ENCODE peak calls at places on chromosome 14, in ten cellular contexts. T is transverse colon, M is fibroblast of villous mesenchyme, F is choroid plexus epithelial cell, Y is dorsolateral prefrontal cortex, A is GM12864, G is lower leg skin, S is colonic mucosa, X is bronchial epithelial cell, B is psoas muscle. U is an unnamed sample.

GRCh38 chr14:69325086-69325485 is 65.1 kb downstream of the GALNT16 start:
- DNase-seq in S (no peak), B (no peak), G (no peak), Y (no peak), F (no peak), M (no peak), A (no peak), T (no peak), X (no peak), U (no peak)

GRCh38 chr14:55843718-55844403 is 263.9 kb downstream of the KTN1 start:
- DNase-seq in T (no peak), S (no peak), F (peak), Y (no peak), A (no peak), M (no peak), X (peak), G (no peak), B (no peak), U (no peak)

GRCh38 chr14:57737598-57737997 is 128.3 kb downstream of the SLC35F4 start:
- DNase-seq in M (no peak), G (no peak), Y (no peak), X (no peak), A (no peak), S (no peak), F (no peak), B (no peak), T (no peak), U (no peak)

GRCh38 chr14:54329082-54329695 is 67.6 kb upstream of the CDKN3 start:
- DNase-seq in A (no peak), S (peak), G (no peak), F (peak), B (peak), M (peak), T (peak), X (peak), Y (peak), U (no peak)

GRCh38 chr14:22400590-22401259 is 188.3 kb downstream of the DAD1 start:
- DNase-seq in S (no peak), A (no peak), Y (no peak), F (peak), T (no peak), G (no peak), M (no peak), B (no peak), X (no peak), U (no peak)

GRCh38 chr14:52553002-52553670 is 500 bp downstream of the GPR137C start:
- DNase-seq in M (peak), A (no peak), T (peak), Y (peak), F (peak), B (peak), G (peak), S (peak), X (no peak), U (no peak)

GRCh38 chr14:76473381-76474263 is 97.7 kb downstream of the ESRRB start:
- DNase-seq in S (no peak), G (no peak), T (no peak), F (peak), B (peak), X (peak), A (no peak), M (peak), Y (no peak), U (no peak)

GRCh38 chr14:61153436-61153835 is 127.7 kb downstream of the TMEM30B start:
- DNase-seq in A (no peak), G (no peak), B (no peak), T (no peak), S (no peak), Y (no peak), X (no peak), F (peak), M (no peak), U (no peak)

GRCh38 chr14:24434676-24435075 is 4.9 kb downstream of the KHNYN start:
- DNase-seq in G (no peak), M (no peak), X (no peak), T (no peak), Y (no peak), S (no peak), A (no peak), F (no peak), B (no peak), U (no peak)

GRCh38 chr14:78947681-78948080 is 777.5 kb downstream of the NRXN3 start:
- DNase-seq in S (no peak), A (no peak), X (no peak), Y (no peak), F (no peak), M (no peak), B (no peak), G (no peak), T (no peak), U (no peak)

GRCh38 chr14:80618751-80619329 is 322.7 kb downstream of the CEP128 start:
- DNase-seq in T (no peak), Y (no peak), F (no peak), G (no peak), S (no peak), A (no peak), M (peak), B (no peak), X (no peak), U (no peak)

GRCh38 chr14:69693823-69694729 is 72.9 kb upstream of the SRSF5 start:
- DNase-seq in G (no peak), X (peak), M (no peak), B (no peak), F (no peak), S (peak), Y (no peak), T (peak), A (no peak), U (no peak)

GRCh38 chr14:77058785-77059184 is 30.3 kb upstream of the IRF2BPL start:
- DNase-seq in B (no peak), Y (no peak), F (no peak), M (no peak), S (no peak), G (no peak), A (no peak), X (no peak), T (no peak), U (no peak)

GRCh38 chr14:30005114-30005698 is 77.6 kb upstream of the PRKD1 start:
- DNase-seq in X (peak), A (peak), M (peak), F (peak), G (no peak), B (no peak), T (no peak), Y (no peak), S (no peak), U (peak)

GRCh38 chr14:102095871-102096568 is 9.2 kb upstream of the HSP90AA1 start:
- DNase-seq in M (no peak), F (peak), G (no peak), A (no peak), X (no peak), S (no peak), B (no peak), Y (no peak), T (no peak), U (no peak)

GRCh38 chr14:77923131-77923933 is 123.4 kb downstream of the ADCK1 start:
- DNase-seq in F (no peak), B (no peak), G (no peak), A (no peak), X (no peak), M (no peak), Y (no peak), S (no peak), T (no peak), U (no peak)

DNA sequence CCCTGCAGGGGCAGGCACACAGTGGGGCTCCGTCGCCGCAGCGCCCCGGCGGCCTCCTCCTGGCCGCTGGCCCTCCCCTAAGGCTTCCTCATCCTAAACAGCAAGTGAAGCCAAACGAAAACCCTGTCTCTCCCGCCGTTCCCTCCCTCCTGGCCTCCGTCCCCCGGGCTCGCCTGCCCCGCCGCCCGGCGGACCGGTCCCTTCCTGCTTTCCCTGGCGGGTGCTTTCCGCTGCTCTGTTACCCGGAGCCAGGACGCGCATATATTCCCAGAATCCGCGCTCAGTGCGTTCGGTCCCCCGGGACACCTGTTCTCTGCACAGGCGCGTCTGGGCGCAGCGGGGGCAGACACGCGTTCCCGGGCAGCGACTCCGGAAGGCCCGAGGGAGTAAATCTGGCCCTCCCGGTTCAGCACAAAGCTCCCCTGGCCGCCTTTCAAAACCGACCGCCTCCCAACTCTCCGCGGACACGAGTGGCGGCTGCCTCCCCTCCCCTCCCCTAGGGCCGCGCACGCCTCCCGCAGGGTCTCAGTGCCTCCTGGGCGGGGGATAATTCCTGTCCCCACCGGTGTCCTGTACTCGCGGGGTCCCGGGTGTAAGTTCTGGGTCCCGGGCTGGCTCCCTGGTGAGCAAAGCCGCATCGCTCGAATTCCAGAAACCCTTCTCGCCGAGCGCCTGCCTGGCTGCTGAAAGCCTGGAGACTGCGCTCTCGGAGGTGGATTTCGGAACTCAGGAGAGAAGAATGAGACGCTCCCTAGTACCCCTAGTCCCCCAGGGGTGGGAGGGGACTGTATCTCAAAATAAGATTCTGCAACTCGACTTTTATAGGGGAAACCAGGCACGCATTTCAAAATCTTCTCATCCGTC is 21.4 kb upstream of the CEP170B start:
- DNase-seq in G (no peak), X (no peak), S (no peak), T (no peak), A (no peak), F (peak), M (no peak), B (no peak), Y (peak), U (no peak)
- H3K4me3 ChIP-seq in G (peak), X (no peak), S (no peak), T (peak), A (no peak), F (peak), M (no peak), B (peak), Y (peak), U (no peak)

GRCh38 chr14:62303437-62303836 is 541.2 kb downstream of the SNAPC1 start:
- DNase-seq in T (no peak), F (no peak), Y (no peak), A (no peak), M (no peak), G (no peak), S (no peak), B (no peak), X (no peak), U (no peak)

GRCh38 chr14:62308927-62309326 is 546.7 kb downstream of the SNAPC1 start:
- DNase-seq in Y (no peak), A (no peak), S (no peak), X (no peak), G (no peak), B (no peak), F (no peak), M (no peak), T (no peak), U (no peak)

GRCh38 chr14:62304172-62304571 is 542.0 kb downstream of the SNAPC1 start:
- DNase-seq in S (no peak), X (no peak), G (no peak), B (no peak), M (no peak), Y (no peak), A (no peak), T (no peak), F (no peak), U (no peak)

GRCh38 chr14:62308316-62308715 is 546.1 kb downstream of the SNAPC1 start:
- DNase-seq in M (no peak), B (no peak), A (no peak), S (no peak), X (no peak), Y (no peak), F (no peak), G (no peak), T (no peak), U (no peak)

DNA sequence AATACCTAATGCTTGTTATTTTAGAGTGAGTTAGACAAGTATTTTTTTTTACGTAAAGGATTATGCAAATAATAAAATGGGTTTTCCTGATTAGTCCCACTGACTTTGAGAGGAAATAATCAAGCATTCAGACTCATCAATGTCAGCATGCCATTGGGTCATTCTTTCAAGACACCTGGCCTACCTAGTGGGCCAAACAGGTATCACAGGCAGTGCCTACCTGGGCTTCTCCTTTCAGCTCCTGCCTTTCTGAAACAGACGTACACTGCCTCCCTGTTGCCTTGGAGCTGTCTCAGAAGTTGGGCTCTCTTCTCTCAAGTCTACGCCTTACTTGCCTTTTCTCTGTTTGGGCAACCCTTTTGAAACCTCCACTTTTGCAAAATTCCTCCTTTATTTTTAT is 545.6 kb downstream of the SNAPC1 start:
- DNase-seq in B (no peak), A (no peak), Y (no peak), F (no peak), T (no peak), S (no peak), X (no peak), G (no peak), M (no peak), U (no peak)
- TF ChIP-seq CTCF in B (no peak), A (no peak), Y (no peak), F (no peak), T (no peak), S (no peak), X (no peak), G (no peak), M (no peak), U (no peak)

GRCh38 chr14:103141117-103141796 is 18.0 kb downstream of the TNFAIP2 start:
- DNase-seq in T (peak), B (no peak), S (peak), M (peak), A (no peak), X (no peak), F (peak), Y (no peak), G (no peak), U (no peak)
- H3K4me3 ChIP-seq in T (no peak), B (no peak), S (no peak), M (no peak), A (no peak), X (no peak), F (no peak), Y (no peak), G (no peak), U (no peak)

GRCh38 chr14:103562135-103562384 is 397 bp downstream of the BAG5 start:
- DNase-seq in B (no peak), Y (no peak), X (no peak), M (no peak), G (no peak), A (no peak), F (peak), S (no peak), T (peak), U (no peak)

GRCh38 chr14:103561381-103562134 is 899 bp downstream of the BAG5 start:
- DNase-seq in S (no peak), B (peak), X (peak), M (peak), F (peak), T (no peak), A (no peak), Y (no peak), G (peak), U (no peak)

GRCh38 chr14:103563089-103563620 is 395 bp downstream of the COA8 start:
- DNase-seq in T (peak), A (no peak), B (no peak), F (no peak), Y (no peak), M (no peak), G (peak), X (peak), S (peak), U (peak)

GRCh38 chr14:103558071-103558882 is 4.2 kb downstream of the BAG5 start:
- DNase-seq in B (no peak), G (no peak), Y (no peak), T (no peak), M (peak), F (peak), X (no peak), S (peak), A (no peak), U (no peak)

GRCh38 chr14:103562385-103563088 is at the start of the genes BAG5 and COA8:
- DNase-seq in X (peak), Y (peak), F (peak), G (peak), T (peak), M (peak), S (peak), B (peak), A (peak), U (peak)
- TF ChIP-seq CTCF in X (no peak), Y (peak), F (no peak), G (no peak), T (no peak), M (no peak), S (no peak), B (no peak), A (no peak), U (no peak)

DNA sequence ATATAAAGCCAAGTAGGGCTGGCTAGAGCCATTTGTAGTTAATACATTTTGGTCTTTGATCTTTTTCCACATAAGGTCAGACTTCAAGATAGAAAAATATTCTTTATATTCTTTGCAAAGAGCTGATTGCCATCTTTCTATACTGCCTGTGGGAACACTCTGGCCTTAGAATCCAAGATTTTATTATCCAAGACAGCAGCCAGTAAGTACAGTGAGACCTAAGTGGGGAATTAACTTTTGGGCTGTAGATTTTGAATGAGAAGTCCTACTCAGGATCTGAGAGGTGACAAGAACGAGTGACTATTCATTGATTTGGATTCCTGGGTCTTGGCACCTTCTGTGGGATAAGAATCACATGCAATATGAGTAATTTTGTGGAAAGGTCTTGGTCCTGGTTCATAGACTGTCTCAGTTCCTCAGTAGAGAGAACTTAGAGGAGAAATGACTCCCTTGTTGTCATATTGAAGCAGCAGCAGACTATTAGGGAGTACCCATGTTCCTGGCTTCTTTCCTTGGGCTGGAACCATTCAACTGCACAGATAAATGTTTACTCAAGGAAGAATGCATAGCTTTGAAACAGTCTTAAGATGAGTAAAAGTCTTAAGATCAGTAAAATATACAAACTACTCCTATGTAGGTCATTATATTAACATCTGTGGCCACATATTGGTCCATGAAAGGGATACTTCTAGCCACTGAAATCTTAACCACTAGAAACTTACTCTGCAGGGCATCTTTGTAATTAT is 353.8 kb downstream of the RAD51B start:
- DNase-seq in G (no peak), T (no peak), S (no peak), B (no peak), A (no peak), M (peak), Y (no peak), F (peak), X (no peak), U (no peak)
- H3K4me3 ChIP-seq in G (no peak), T (no peak), S (no peak), B (no peak), A (no peak), M (no peak), Y (no peak), F (no peak), X (no peak), U (no peak)

DNA sequence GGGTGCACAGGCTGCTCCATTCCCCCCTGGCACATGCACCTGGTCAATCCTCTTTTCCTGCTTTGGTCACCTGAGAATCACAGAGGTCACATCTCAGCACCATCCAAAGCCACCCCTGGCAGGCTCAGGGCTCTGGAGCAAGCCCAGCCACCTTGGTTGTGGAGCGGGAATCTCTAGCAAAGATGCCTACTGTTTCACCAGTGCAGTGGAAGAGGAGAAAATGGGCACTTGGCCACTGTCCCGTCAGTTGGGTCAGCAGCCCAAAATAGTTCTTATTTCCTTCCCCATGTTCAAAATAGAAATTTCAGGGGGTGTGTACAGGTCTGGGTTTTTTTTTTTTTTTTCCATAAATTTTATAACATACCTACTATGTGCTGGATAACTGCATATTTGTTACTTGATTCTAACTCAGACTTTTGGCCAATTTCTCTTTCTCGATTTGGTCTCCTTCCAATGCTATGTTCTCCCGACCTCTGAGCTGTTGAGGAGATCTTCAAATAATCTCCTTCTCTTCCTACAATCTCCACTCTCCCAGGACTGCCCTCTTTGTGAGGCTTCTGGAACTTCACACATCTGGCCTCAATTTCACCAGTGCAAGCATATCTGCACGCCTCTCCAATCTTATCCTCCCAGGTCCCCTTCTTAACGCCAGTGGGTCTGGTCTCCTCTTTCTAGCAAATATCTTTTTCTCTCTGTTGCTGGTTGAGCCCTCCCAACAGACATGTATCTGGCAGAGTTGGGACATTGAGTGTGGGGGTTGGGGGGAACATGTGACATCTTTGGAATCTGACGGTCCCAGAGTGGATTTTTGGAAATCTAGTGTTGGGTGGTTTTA is 18.1 kb downstream of the RTL1 start:
- DNase-seq in F (peak), A (no peak), S (no peak), G (no peak), X (no peak), T (no peak), M (no peak), B (no peak), Y (no peak), U (no peak)
- TF ChIP-seq CTCF in F (peak), A (no peak), S (no peak), G (no peak), X (no peak), T (no peak), M (peak), B (no peak), Y (no peak), U (no peak)

U was measured in LNCaP clone FGC.